ENCODE peak calls at places on chromosomes 11 and 22, in four cellular contexts. One of them, this sample, is unnamed.

GRCh38 chr22:32883131-32883530 is 81.6 kb downstream of the TIMP3 start:
- DNase-seq in T-cell: no peak
- DNase-seq in CD8-positive, alpha-beta memory T cell: no peak
- DNase-seq in SJCRH30: no peak
- DNase-seq in this sample: no peak

GRCh38 chr22:45295492-45295891 is 10.7 kb downstream of the UPK3A start:
- DNase-seq in SJCRH30: no peak
- DNase-seq in T-cell: no peak
- DNase-seq in CD8-positive, alpha-beta memory T cell: no peak
- DNase-seq in this sample: no peak

GRCh38 chr22:25754527-25755202 is 12.7 kb downstream of the MYO18B start:
- DNase-seq in SJCRH30: peak; percentile 94
- DNase-seq in T-cell: no peak
- DNase-seq in CD8-positive, alpha-beta memory T cell: no peak
- DNase-seq in this sample: no peak

GRCh38 chr11:42778193-42778592 is 533.6 kb upstream of the API5 start:
- DNase-seq in SJCRH30: no peak
- DNase-seq in T-cell: no peak
- DNase-seq in CD8-positive, alpha-beta memory T cell: no peak
- DNase-seq in this sample: no peak

GRCh38 chr11:114135737-114136151 is 76.2 kb downstream of the ZBTB16 start:
- DNase-seq in SJCRH30: no peak
- DNase-seq in CD8-positive, alpha-beta memory T cell: no peak
- DNase-seq in T-cell: no peak
- DNase-seq in this sample: no peak

GRCh38 chr11:108117746-108118371 is 3.5 kb upstream of the ACAT1 start:
- DNase-seq in T-cell: no peak
- DNase-seq in SJCRH30: no peak
- DNase-seq in CD8-positive, alpha-beta memory T cell: no peak
- DNase-seq in this sample: no peak

GRCh38 chr11:102177974-102178631 is 67.9 kb downstream of the YAP1 start:
- DNase-seq in SJCRH30: no peak
- DNase-seq in T-cell: no peak
- DNase-seq in CD8-positive, alpha-beta memory T cell: no peak
- DNase-seq in this sample: no peak

GRCh38 chr22:20497426-20497825 is 1.8 kb upstream of the KLHL22 start:
- DNase-seq in CD8-positive, alpha-beta memory T cell: no peak
- DNase-seq in SJCRH30: no peak
- DNase-seq in T-cell: no peak
- DNase-seq in this sample: no peak

GRCh38 chr11:119592642-119593041 is 136.4 kb downstream of the NECTIN1 start:
- DNase-seq in T-cell: no peak
- DNase-seq in CD8-positive, alpha-beta memory T cell: no peak
- DNase-seq in SJCRH30: no peak
- DNase-seq in this sample: peak; percentile 49

GRCh38 chr22:26884921-26885320 is 227.5 kb downstream of the MIAT start:
- DNase-seq in SJCRH30: peak; percentile 38
- DNase-seq in T-cell: no peak
- DNase-seq in CD8-positive, alpha-beta memory T cell: no peak
- DNase-seq in this sample: no peak

GRCh38 chr22:41123151-41123550 is 30.8 kb downstream of the EP300 start:
- DNase-seq in T-cell: no peak
- DNase-seq in SJCRH30: no peak
- DNase-seq in CD8-positive, alpha-beta memory T cell: no peak
- DNase-seq in this sample: no peak

GRCh38 chr11:79438631-79439429 is 2.0 kb downstream of the TENM4 start:
- DNase-seq in CD8-positive, alpha-beta memory T cell: no peak
- DNase-seq in T-cell: no peak
- DNase-seq in SJCRH30: no peak
- DNase-seq in this sample: peak; percentile 44

GRCh38 chr11:44673691-44674090 is 53.1 kb upstream of the TSPAN18 start:
- DNase-seq in CD8-positive, alpha-beta memory T cell: no peak
- DNase-seq in T-cell: no peak
- DNase-seq in SJCRH30: no peak
- DNase-seq in this sample: no peak

GRCh38 chr11:94272738-94273313 is 31.6 kb upstream of the IZUMO1R start:
- DNase-seq in SJCRH30: peak; percentile 13
- DNase-seq in CD8-positive, alpha-beta memory T cell: no peak
- DNase-seq in T-cell: no peak
- DNase-seq in this sample: peak; percentile 15

GRCh38 chr22:22974795-22975580 is 87.4 kb downstream of the IGLL5 start:
- DNase-seq in CD8-positive, alpha-beta memory T cell: no peak
- DNase-seq in T-cell: no peak
- DNase-seq in SJCRH30: no peak
- DNase-seq in this sample: no peak

GRCh38 chr11:129861702-129862107 is 33.7 kb downstream of the NFRKB start:
- DNase-seq in CD8-positive, alpha-beta memory T cell: no peak
- DNase-seq in T-cell: no peak
- DNase-seq in SJCRH30: peak; percentile 45
- DNase-seq in this sample: peak; percentile 53

GRCh38 chr11:92751594-92751993 is 217.9 kb upstream of the MTNR1B start:
- DNase-seq in T-cell: no peak
- DNase-seq in SJCRH30: no peak
- DNase-seq in CD8-positive, alpha-beta memory T cell: no peak
- DNase-seq in this sample: no peak

GRCh38 chr22:50018608-50019291 is 6.2 kb upstream of the IL17REL start:
- DNase-seq in CD8-positive, alpha-beta memory T cell: peak; percentile 59
- DNase-seq in T-cell: no peak
- DNase-seq in SJCRH30: no peak
- DNase-seq in this sample: no peak